ENCODE peak calls at places on chromosomes 11 and 22, in four cellular contexts. P is suprapubic skin, W is epithelial cell of esophagus, B is mammary epithelial cell. T is an unnamed sample.

GRCh38 chr11:74748211-74749126 is at the start of gene RNF169:
- DNase-seq in P (peak; percentile 98), W (peak; percentile 97), B (peak; percentile 93), T (peak; percentile 99)

GRCh38 chr11:96486890-96487633 is 97.2 kb downstream of the JRKL start:
- DNase-seq in P (no peak), W (peak; percentile 88), B (peak; percentile 18), T (peak; percentile 19)

GRCh38 chr11:106828576-106828975 is 189.7 kb downstream of the GUCY1A2 start:
- DNase-seq in P (no peak), W (no peak), B (no peak), T (no peak)

GRCh38 chr11:47886096-47886495 is 37.9 kb upstream of the NUP160 start:
- DNase-seq in P (no peak), W (peak; percentile 19), B (peak; percentile 15), T (peak; percentile 69)

GRCh38 chr11:93487032-93487483 is 56.1 kb downstream of the SMCO4 start:
- DNase-seq in P (no peak), W (no peak), B (no peak), T (no peak)

GRCh38 chr22:37400719-37401118 is 26.6 kb downstream of the ELFN2 start:
- DNase-seq in P (no peak), W (no peak), B (no peak), T (no peak)

GRCh38 chr11:18225906-18226305 is 10.7 kb downstream of the SAA4 start:
- DNase-seq in P (no peak), W (no peak), B (peak; percentile 57), T (no peak)

GRCh38 chr11:102360681-102361080 is 13.7 kb downstream of the BIRC2 start:
- DNase-seq in P (no peak), W (no peak), B (no peak), T (no peak)

GRCh38 chr22:30569674-30570202 is 4.7 kb downstream of the GAL3ST1 start:
- DNase-seq in P (no peak), W (no peak), B (no peak), T (no peak)

GRCh38 chr11:118287006-118287405 is 17.5 kb upstream of the CD3E start:
- DNase-seq in P (no peak), W (peak; percentile 62), B (peak; percentile 68), T (no peak)

GRCh38 chr22:23681026-23681809 is 9.6 kb upstream of the RGL4 start:
- DNase-seq in P (no peak), W (no peak), B (no peak), T (no peak)

GRCh38 chr11:123509737-123510578 is 79.9 kb downstream of the GRAMD1B start:
- DNase-seq in P (no peak), W (peak; percentile 55), B (no peak), T (peak; percentile 45)

GRCh38 chr22:35761037-35761436 is 43.4 kb downstream of the APOL5 start:
- DNase-seq in P (no peak), W (peak; percentile 18), B (no peak), T (no peak)

GRCh38 chr22:19942071-19942885 is 660 bp upstream of the TXNRD2 start:
- DNase-seq in P (no peak), W (no peak), B (no peak), T (peak; percentile 83)

DNA sequence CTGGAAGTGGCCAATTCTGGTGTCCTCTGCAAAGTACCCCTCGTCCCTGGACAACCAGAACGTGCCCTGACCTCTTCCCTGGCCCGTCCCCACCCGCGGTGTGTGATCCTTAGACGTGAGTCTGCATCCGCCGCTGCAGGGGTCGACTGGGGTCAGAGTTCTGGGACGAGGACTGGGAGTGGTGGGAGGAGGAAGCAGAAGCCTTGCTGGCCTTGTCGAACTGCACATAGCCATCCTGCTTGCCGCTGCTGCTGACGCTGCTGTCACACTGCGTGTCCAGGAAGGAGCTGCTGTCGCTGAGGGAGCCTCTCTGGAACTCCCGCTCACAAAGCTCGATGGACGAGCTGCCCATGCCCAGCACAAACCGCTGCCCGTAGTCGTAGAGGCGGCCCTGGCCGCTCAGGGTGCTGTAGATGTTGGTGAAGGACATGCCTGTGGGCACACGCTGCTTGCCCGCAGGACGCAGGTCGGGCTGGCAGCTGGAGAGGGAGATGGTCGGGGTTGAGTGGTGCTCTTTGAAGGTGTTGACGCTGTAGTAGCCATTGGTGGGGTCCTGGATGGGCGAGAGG is 69.1 kb downstream of the ST3GAL4 start:
- DNase-seq in P (no peak), W (no peak), B (no peak), T (no peak)
- H3K4me3 ChIP-seq in P (no peak overlapping the region), W (no peak overlapping the region), B (no peak overlapping the region), T (no peak overlapping the region)

GRCh38 chr11:6653656-6654055 is 2.0 kb downstream of the DCHS1 start:
- DNase-seq in P (no peak), W (no peak), B (no peak), T (no peak)

GRCh38 chr11:6655020-6655789 is 404 bp downstream of the DCHS1 start:
- DNase-seq in P (no peak), W (no peak), B (no peak), T (peak; percentile 64)

GRCh38 chr11:6655790-6656580 is at the start of gene DCHS1:
- DNase-seq in P (no peak), W (no peak), B (no peak), T (peak; percentile 77)

GRCh38 chr11:6653055-6653454 is 2.6 kb downstream of the DCHS1 start:
- DNase-seq in P (no peak), W (no peak), B (no peak), T (no peak)

GRCh38 chr11:6654281-6655019 is 1.2 kb downstream of the DCHS1 start:
- DNase-seq in P (no peak), W (no peak), B (no peak), T (no peak)
- H3K4me3 ChIP-seq in P (peak overlapping the region; percentile 54), W (no peak overlapping the region), B (no peak overlapping the region), T (no peak overlapping the region)

GRCh38 chr11:63612181-63612580 is 2.1 kb downstream of the PLAAT3 start:
- DNase-seq in P (no peak), W (no peak), B (no peak), T (peak; percentile 64)

GRCh38 chr11:63609971-63610580 is 4.2 kb downstream of the PLAAT3 start:
- DNase-seq in P (peak; percentile 67), W (no peak), B (no peak), T (peak; percentile 38)

GRCh38 chr11:63609536-63609935 is 4.7 kb downstream of the PLAAT3 start:
- DNase-seq in P (peak; percentile 28), W (no peak), B (no peak), T (peak; percentile 28)

GRCh38 chr11:63611395-63611747 is 2.9 kb downstream of the PLAAT3 start:
- DNase-seq in P (no peak), W (no peak), B (no peak), T (no peak)

GRCh38 chr11:63610604-63611394 is 3.4 kb downstream of the PLAAT3 start:
- DNase-seq in P (peak; percentile 34), W (no peak), B (peak; percentile 34), T (peak; percentile 25)
- H3K4me3 ChIP-seq in P (no peak overlapping the region), W (no peak overlapping the region), B (no peak overlapping the region), T (peak overlapping the region; percentile 87)

GRCh38 chr11:85628771-85629341 is 463 bp downstream of the TMEM126B start:
- DNase-seq in P (no peak), W (peak; percentile 7), B (no peak), T (no peak)

GRCh38 chr11:85627332-85627997 is at the start of gene DLG2:
- DNase-seq in P (no peak), W (peak; percentile 69), B (peak; percentile 59), T (peak; percentile 66)

GRCh38 chr11:85627998-85628770 is at the start of gene TMEM126B:
- DNase-seq in P (peak; percentile 99), W (peak; percentile 98), B (peak; percentile 98), T (peak; percentile 99)

GRCh38 chr11:85626496-85626895 is 648 bp downstream of the DLG2 start:
- DNase-seq in P (no peak), W (no peak), B (no peak), T (peak; percentile 17)
- H3K4me3 ChIP-seq in P (no peak overlapping the region), W (no peak overlapping the region), B (peak overlapping the region; percentile 66), T (peak overlapping the region; percentile 97)

GRCh38 chr11:64861227-64861970 is 16.9 kb upstream of the CDC42BPG start:
- DNase-seq in P (no peak), W (no peak), B (no peak), T (no peak)

GRCh38 chr11:64857485-64857884 is 13.0 kb upstream of the CDC42BPG start:
- DNase-seq in P (no peak), W (no peak), B (no peak), T (no peak)

GRCh38 chr11:64856382-64857227 is 12.2 kb upstream of the CDC42BPG start:
- DNase-seq in P (no peak), W (peak; percentile 97), B (peak; percentile 93), T (peak; percentile 81)

GRCh38 chr11:64859542-64860414 is 15.3 kb upstream of the CDC42BPG start:
- DNase-seq in P (peak; percentile 78), W (no peak), B (no peak), T (no peak)

DNA sequence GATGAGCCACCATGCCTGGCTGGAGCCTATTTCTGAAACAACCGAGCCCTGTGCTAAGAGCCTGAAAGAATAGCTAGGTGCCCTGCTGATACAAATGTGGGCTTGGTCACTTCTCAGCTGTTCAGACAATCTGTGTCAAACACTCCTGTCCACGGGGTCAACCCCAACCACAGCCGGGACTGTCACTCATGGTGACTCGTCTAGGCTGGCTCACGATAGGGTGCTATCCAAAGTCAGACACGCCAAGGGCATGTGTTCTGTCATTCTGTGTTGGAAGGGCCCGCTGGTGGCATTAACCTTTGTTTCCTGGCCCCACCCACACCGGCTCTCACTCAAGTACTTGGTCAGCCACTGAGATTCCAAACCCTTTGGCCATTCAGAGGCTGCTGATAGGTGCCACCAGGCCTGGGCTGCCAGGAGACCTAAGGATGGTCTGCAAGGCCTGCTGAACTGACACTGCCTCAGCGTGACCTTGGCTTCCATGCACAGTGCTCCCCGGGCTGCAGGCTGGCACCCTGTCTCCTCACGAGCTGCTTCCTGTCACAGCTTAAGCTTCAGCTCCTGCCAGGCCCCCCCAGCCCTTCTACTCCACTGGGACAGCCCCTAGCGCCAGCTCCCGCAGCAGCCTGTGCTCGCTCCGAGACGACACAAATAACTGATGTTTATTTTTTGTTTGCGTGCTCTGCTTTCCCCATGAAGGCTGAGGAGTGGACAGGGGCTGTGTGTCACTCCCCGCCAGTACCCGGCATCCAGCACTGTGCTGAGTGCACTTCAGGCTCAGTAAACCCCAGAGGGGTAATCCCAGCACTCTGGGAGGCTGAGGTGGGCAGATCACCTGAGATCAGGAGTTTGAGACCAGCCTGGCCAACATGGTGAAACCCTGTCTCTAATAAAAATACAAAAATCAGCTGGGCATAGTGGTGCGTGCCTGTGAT is 14.3 kb upstream of the CDC42BPG start:
- DNase-seq in P (no peak), W (no peak), B (no peak), T (no peak)
- H3K4me3 ChIP-seq in P (no peak overlapping the region), W (no peak overlapping the region), B (no peak overlapping the region), T (no peak overlapping the region)

GRCh38 chr11:94938399-94939055 is 34.8 kb downstream of the CWC15 start:
- DNase-seq in P (peak; percentile 82), W (no peak), B (no peak), T (peak; percentile 90)

GRCh38 chr11:94932503-94932902 is 40.9 kb downstream of the CWC15 start:
- DNase-seq in P (no peak), W (no peak), B (no peak), T (no peak)

GRCh38 chr11:94934362-94934761 is 39.0 kb downstream of the CWC15 start:
- DNase-seq in P (no peak), W (peak; percentile 10), B (no peak), T (peak; percentile 27)

GRCh38 chr11:94933225-94934130 is 39.9 kb downstream of the CWC15 start:
- DNase-seq in P (no peak), W (peak; percentile 9), B (peak; percentile 24), T (peak; percentile 93)

DNA sequence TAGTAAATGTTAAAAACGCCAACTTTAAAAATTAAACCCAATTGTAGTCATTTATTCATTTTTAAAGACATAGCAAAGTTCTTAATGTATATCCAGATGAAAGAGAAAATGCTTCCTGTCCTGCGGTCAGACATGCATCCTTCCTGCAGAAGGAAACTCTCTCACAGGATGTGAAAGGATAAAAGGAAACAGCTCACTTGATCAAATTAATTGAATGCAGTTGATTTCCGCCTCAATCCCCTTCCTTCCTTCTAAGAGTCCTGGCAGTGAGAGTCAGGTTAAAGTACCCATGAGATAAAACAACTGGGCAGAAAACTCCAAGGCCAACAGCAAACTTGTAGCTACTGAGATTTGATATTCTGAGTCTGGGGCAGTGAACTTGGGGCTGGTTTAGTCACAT is 38.5 kb downstream of the CWC15 start:
- DNase-seq in P (no peak), W (no peak), B (no peak), T (no peak)
- H3K4me3 ChIP-seq in P (no peak overlapping the region), W (no peak overlapping the region), B (no peak overlapping the region), T (no peak overlapping the region)